ENCODE peak calls at places on chromosome 4, in ten cellular contexts. One of them, this sample, is unnamed.

GRCh38 chr4:24910504-24910903 is 2.3 kb downstream of the CCDC149 start:
- DNase-seq in stomach: no peak
- DNase-seq in GM23338: no peak
- DNase-seq in HCT116: no peak
- DNase-seq in K562: no peak
- DNase-seq in GM12878: no peak
- DNase-seq in sigmoid colon: no peak
- DNase-seq in transverse colon: no peak
- DNase-seq in breast epithelium: no peak
- DNase-seq in H1: no peak
- DNase-seq in this sample: no peak

GRCh38 chr4:7653510-7654414 is 219.0 kb upstream of the PSAPL1 start:
- DNase-seq in stomach: no peak
- DNase-seq in GM23338: no peak
- DNase-seq in HCT116: no peak
- DNase-seq in K562: no peak
- DNase-seq in GM12878: no peak
- DNase-seq in sigmoid colon: no peak
- DNase-seq in transverse colon: no peak
- DNase-seq in breast epithelium: no peak
- DNase-seq in H1: no peak
- DNase-seq in this sample: no peak

GRCh38 chr4:8770518-8771257 is 101.0 kb downstream of the HMX1 start:
- DNase-seq in stomach: no peak
- DNase-seq in GM23338: peak; percentile 24
- DNase-seq in HCT116: no peak
- DNase-seq in K562: no peak
- DNase-seq in GM12878: no peak
- DNase-seq in sigmoid colon: peak; percentile 32
- DNase-seq in transverse colon: no peak
- DNase-seq in breast epithelium: no peak
- DNase-seq in H1: no peak
- DNase-seq in this sample: no peak

GRCh38 chr4:113446019-113446418 is 315.5 kb downstream of the CAMK2D start:
- DNase-seq in stomach: no peak
- DNase-seq in GM23338: no peak
- DNase-seq in HCT116: peak; percentile 98
- DNase-seq in K562: no peak
- DNase-seq in GM12878: no peak
- DNase-seq in sigmoid colon: no peak
- DNase-seq in transverse colon: no peak
- DNase-seq in breast epithelium: no peak
- DNase-seq in H1: no peak
- DNase-seq in this sample: no peak

GRCh38 chr4:119040261-119040660 is 95.4 kb upstream of the MYOZ2 start:
- DNase-seq in stomach: no peak
- DNase-seq in GM23338: no peak
- DNase-seq in HCT116: no peak
- DNase-seq in K562: no peak
- DNase-seq in GM12878: no peak
- DNase-seq in sigmoid colon: no peak
- DNase-seq in transverse colon: no peak
- DNase-seq in breast epithelium: no peak
- DNase-seq in H1: no peak
- DNase-seq in this sample: no peak

GRCh38 chr4:67723949-67724348 is 23.0 kb upstream of the UBA6 start:
- DNase-seq in stomach: no peak
- DNase-seq in GM23338: peak; percentile 78
- DNase-seq in HCT116: no peak
- DNase-seq in K562: no peak
- DNase-seq in GM12878: no peak
- DNase-seq in sigmoid colon: no peak
- DNase-seq in transverse colon: no peak
- DNase-seq in breast epithelium: no peak
- DNase-seq in H1: peak; percentile 53
- DNase-seq in this sample: no peak

GRCh38 chr4:14196141-14196540 is 568.6 kb upstream of the BOD1L1 start:
- DNase-seq in stomach: peak; percentile 61
- DNase-seq in GM23338: peak; percentile 73
- DNase-seq in HCT116: no peak
- DNase-seq in K562: no peak
- DNase-seq in GM12878: no peak
- DNase-seq in sigmoid colon: no peak
- DNase-seq in transverse colon: no peak
- DNase-seq in breast epithelium: no peak
- DNase-seq in H1: peak; percentile 19
- DNase-seq in this sample: no peak

GRCh38 chr4:125013891-125014290 is 300.9 kb upstream of the FAT4 start:
- DNase-seq in stomach: no peak
- DNase-seq in GM23338: peak; percentile 5
- DNase-seq in HCT116: no peak
- DNase-seq in K562: no peak
- DNase-seq in GM12878: no peak
- DNase-seq in sigmoid colon: no peak
- DNase-seq in transverse colon: no peak
- DNase-seq in breast epithelium: no peak
- DNase-seq in H1: peak; percentile 2
- DNase-seq in this sample: no peak

GRCh38 chr4:74933562-74934015 is 673 bp downstream of the PARM1 start:
- DNase-seq in stomach: peak; percentile 28
- DNase-seq in GM23338: peak; percentile 53
- DNase-seq in HCT116: no peak
- DNase-seq in K562: no peak
- DNase-seq in GM12878: no peak
- DNase-seq in sigmoid colon: no peak
- DNase-seq in transverse colon: peak; percentile 40
- DNase-seq in breast epithelium: no peak
- DNase-seq in H1: no peak
- DNase-seq in this sample: no peak

GRCh38 chr4:126790633-126791032 is 842.1 kb upstream of the INTU start:
- DNase-seq in stomach: no peak
- DNase-seq in GM23338: no peak
- DNase-seq in HCT116: no peak
- DNase-seq in K562: no peak
- DNase-seq in GM12878: no peak
- DNase-seq in sigmoid colon: no peak
- DNase-seq in transverse colon: no peak
- DNase-seq in breast epithelium: no peak
- DNase-seq in H1: no peak
- DNase-seq in this sample: no peak

GRCh38 chr4:165088366-165088765 is 24.3 kb downstream of the TMEM192 start:
- DNase-seq in stomach: no peak
- DNase-seq in GM23338: no peak
- DNase-seq in HCT116: no peak
- DNase-seq in K562: no peak
- DNase-seq in GM12878: no peak
- DNase-seq in sigmoid colon: no peak
- DNase-seq in transverse colon: no peak
- DNase-seq in breast epithelium: no peak
- DNase-seq in H1: no peak
- DNase-seq in this sample: no peak

DNA sequence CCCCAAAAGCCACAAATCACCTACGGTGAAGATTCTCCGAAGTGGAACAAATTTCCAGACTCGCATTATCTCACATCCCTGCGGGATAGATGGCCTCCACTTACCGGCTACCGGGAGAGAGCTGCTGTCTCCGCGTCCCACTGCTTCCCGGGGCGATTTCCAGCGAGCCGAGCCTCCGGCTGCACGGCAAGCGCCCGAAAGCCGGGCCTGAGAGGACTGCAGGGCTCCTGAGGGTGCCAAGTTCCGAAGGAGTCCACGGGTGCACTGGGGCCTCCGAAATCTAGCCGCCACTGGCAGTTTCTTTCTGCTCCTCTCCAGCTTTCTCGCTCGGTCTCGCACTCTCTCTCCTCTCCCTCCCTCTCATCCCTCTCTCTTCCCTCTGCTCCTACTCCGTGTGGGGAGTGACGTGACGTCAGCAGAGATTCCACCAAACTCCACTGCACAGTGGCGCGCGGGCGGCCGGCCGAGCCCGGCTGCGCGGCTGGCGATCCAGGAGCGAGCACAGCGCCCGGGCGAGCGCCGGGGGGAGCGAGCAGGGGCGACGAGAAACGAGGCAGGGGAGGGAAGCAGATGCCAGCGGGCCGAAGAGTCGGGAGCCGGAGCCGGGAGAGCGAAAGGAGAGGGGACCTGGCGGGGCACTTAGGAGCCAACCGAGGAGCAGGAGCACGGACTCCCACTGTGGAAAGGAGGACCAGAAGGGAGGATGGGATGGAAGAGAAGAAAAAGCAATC is 14.0 kb upstream of the PITX2 start:
- DNase-seq in stomach: no peak
- DNase-seq in GM23338: peak; percentile 83
- DNase-seq in HCT116: peak; percentile 57
- DNase-seq in K562: no peak
- DNase-seq in GM12878: no peak
- DNase-seq in sigmoid colon: no peak
- DNase-seq in transverse colon: peak; percentile 73
- DNase-seq in breast epithelium: no peak
- DNase-seq in H1: no peak
- DNase-seq in this sample: no peak
- TF ChIP-seq POLR2AphosphoS5 in stomach: no peak
- TF ChIP-seq POLR2AphosphoS5 in GM23338: no peak
- TF ChIP-seq POLR2AphosphoS5 in HCT116: peak; percentile 63
- TF ChIP-seq POLR2AphosphoS5 in K562: no peak
- TF ChIP-seq POLR2AphosphoS5 in GM12878: no peak
- TF ChIP-seq POLR2AphosphoS5 in sigmoid colon: no peak
- TF ChIP-seq POLR2AphosphoS5 in transverse colon: no peak
- TF ChIP-seq POLR2AphosphoS5 in breast epithelium: no peak
- TF ChIP-seq POLR2AphosphoS5 in H1: no peak
- TF ChIP-seq POLR2AphosphoS5 in this sample: no peak

DNA sequence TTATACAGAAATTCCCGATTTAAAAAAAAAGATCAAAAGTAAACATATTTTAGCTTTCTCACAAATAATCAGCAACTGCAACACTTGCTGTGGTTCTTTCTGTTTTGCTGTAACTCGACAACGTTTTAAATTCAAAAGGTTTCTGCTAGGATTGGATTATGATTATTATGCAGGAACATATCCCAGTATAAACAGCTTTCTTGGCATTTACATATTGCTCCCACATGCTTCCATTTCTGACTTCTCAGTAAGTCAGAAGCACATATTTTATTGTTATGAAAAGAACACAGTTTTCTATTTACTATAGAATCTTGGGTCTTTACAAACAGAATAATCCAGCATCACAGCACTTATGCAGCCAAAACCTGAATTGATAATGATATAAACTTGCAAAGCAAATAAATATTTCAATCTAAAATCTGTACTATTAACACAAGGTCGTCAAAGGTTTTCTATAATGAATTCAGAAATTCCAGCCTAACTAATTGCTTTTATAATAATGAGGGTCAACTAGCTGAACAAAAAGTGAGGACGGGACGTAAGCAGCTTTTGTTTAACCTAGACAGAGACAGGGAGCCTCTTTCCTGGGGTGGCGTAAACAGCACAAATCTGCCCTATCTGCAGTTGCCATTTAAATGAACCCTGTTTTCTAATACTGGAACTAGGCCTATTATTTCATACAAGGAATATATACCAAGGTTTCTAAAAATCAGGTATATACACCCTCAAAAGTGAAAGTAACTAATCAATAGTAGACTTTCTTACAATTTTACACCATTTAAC is 9.8 kb upstream of the PCDH18 start:
- DNase-seq in stomach: no peak
- DNase-seq in GM23338: no peak
- DNase-seq in HCT116: no peak
- DNase-seq in K562: no peak
- DNase-seq in GM12878: no peak
- DNase-seq in sigmoid colon: no peak
- DNase-seq in transverse colon: no peak
- DNase-seq in breast epithelium: no peak
- DNase-seq in H1: no peak
- DNase-seq in this sample: no peak
- H3K4me1 ChIP-seq in stomach: no peaks in the 10 kb centered on the region
- H3K4me1 ChIP-seq in GM23338: peaks cover 60% of the 10 kb centered on the region
- H3K4me1 ChIP-seq in HCT116: peaks cover 6% of the 10 kb centered on the region
- H3K4me1 ChIP-seq in K562: no peaks in the 10 kb centered on the region
- H3K4me1 ChIP-seq in GM12878: no peaks in the 10 kb centered on the region
- H3K4me1 ChIP-seq in sigmoid colon: peaks cover 46% of the 10 kb centered on the region
- H3K4me1 ChIP-seq in transverse colon: peaks cover 3% of the 10 kb centered on the region
- H3K4me1 ChIP-seq in breast epithelium: no peaks in the 10 kb centered on the region
- H3K4me1 ChIP-seq in H1: peaks cover 9% of the 10 kb centered on the region
- H3K4me1 ChIP-seq in this sample: no peaks in the 10 kb centered on the region

GRCh38 chr4:114780205-114780604 is 181.6 kb downstream of the UGT8 start:
- DNase-seq in stomach: no peak
- DNase-seq in GM23338: peak; percentile 80
- DNase-seq in HCT116: peak; percentile 24
- DNase-seq in K562: no peak
- DNase-seq in GM12878: no peak
- DNase-seq in sigmoid colon: no peak
- DNase-seq in transverse colon: no peak
- DNase-seq in breast epithelium: no peak
- DNase-seq in H1: no peak
- DNase-seq in this sample: no peak
- TF ChIP-seq CTCF in stomach: no peak
- TF ChIP-seq CTCF in GM23338: peak; percentile 93
- TF ChIP-seq CTCF in HCT116: peak; percentile 39
- TF ChIP-seq CTCF in K562: no peak
- TF ChIP-seq CTCF in GM12878: peak; percentile 37
- TF ChIP-seq CTCF in sigmoid colon: peak; percentile 13
- TF ChIP-seq CTCF in transverse colon: peak; percentile 23
- TF ChIP-seq CTCF in breast epithelium: no peak
- TF ChIP-seq CTCF in H1: no peak
- TF ChIP-seq CTCF in this sample: no peak

GRCh38 chr4:1192091-1192492 is 19.7 kb upstream of the SPON2 start:
- DNase-seq in stomach: peak; percentile 91
- DNase-seq in GM23338: no peak
- DNase-seq in HCT116: peak; percentile 29
- DNase-seq in K562: peak; percentile 31
- DNase-seq in GM12878: no peak
- DNase-seq in sigmoid colon: peak; percentile 97
- DNase-seq in transverse colon: peak; percentile 83
- DNase-seq in breast epithelium: peak; percentile 83
- DNase-seq in H1: no peak
- DNase-seq in this sample: peak; percentile 96
- TF ChIP-seq POLR2AphosphoS5 in stomach: peak; percentile 83
- TF ChIP-seq POLR2AphosphoS5 in GM23338: no peak
- TF ChIP-seq POLR2AphosphoS5 in HCT116: peak; percentile 18
- TF ChIP-seq POLR2AphosphoS5 in K562: no peak
- TF ChIP-seq POLR2AphosphoS5 in GM12878: no peak
- TF ChIP-seq POLR2AphosphoS5 in sigmoid colon: peak; percentile 54
- TF ChIP-seq POLR2AphosphoS5 in transverse colon: peak; percentile 65
- TF ChIP-seq POLR2AphosphoS5 in breast epithelium: peak; percentile 75
- TF ChIP-seq POLR2AphosphoS5 in H1: no peak
- TF ChIP-seq POLR2AphosphoS5 in this sample: peak; percentile 97

This sample was measured in vagina.